ENCODE peak calls at places on chromosomes 6 and 20, in seven cellular contexts. K, H, N, Z, X, G and P are unnamed samples.

GRCh38 chr6:149840345-149841075 is 23.6 kb downstream of the LRP11 start:
- DNase-seq in X (peak), H (peak), Z (peak), N (peak), K (no peak), G (peak), P (no peak)

GRCh38 chr20:50027611-50028105 is 44.9 kb downstream of the SNAI1 start:
- DNase-seq in Z (no peak), X (no peak), G (no peak), K (peak), H (no peak), N (no peak), P (peak)

GRCh38 chr20:44747166-44748004 is 1.7 kb downstream of the KCNK15 start:
- DNase-seq in X (peak), G (peak), Z (peak), N (peak), H (peak), K (no peak), P (no peak)

GRCh38 chr6:145814501-145815350 is at the start of gene FBXO30:
- DNase-seq in K (peak), N (peak), X (peak), H (peak), G (peak), Z (peak), P (no peak)

GRCh38 chr20:63322923-63323253 is 29.9 kb downstream of the COL20A1 start:
- DNase-seq in N (no peak), Z (no peak), X (no peak), K (no peak), H (no peak), G (no peak), P (no peak)

GRCh38 chr20:40770564-40771307 is 81.7 kb upstream of the MAFB start:
- DNase-seq in N (no peak), Z (no peak), K (no peak), G (no peak), X (peak), H (no peak), P (no peak)

GRCh38 chr20:2775139-2775538 is 25.3 kb downstream of the CPXM1 start:
- DNase-seq in G (no peak), X (no peak), K (no peak), N (no peak), H (no peak), Z (no peak), P (no peak)

GRCh38 chr20:38139919-38140753 is 24.9 kb downstream of the TGM2 start:
- DNase-seq in X (no peak), Z (peak), K (no peak), N (no peak), G (no peak), H (no peak), P (no peak)

GRCh38 chr6:125790403-125791150 is at the start of gene NCOA7:
- DNase-seq in K (no peak), N (peak), Z (peak), H (peak), X (peak), G (peak), P (no peak)

GRCh38 chr6:106253194-106253593 is 72.4 kb downstream of the ATG5 start:
- DNase-seq in X (no peak), Z (no peak), G (no peak), H (no peak), N (no peak), K (peak), P (no peak)

GRCh38 chr20:2706688-2707352 is 14.2 kb downstream of the EBF4 start:
- DNase-seq in K (no peak), Z (no peak), H (no peak), N (no peak), G (no peak), X (no peak), P (no peak)

GRCh38 chr6:63764318-63764916 is 128.8 kb downstream of the PHF3 start:
- DNase-seq in K (no peak), H (no peak), G (no peak), N (peak), Z (no peak), X (peak), P (no peak)

GRCh38 chr20:856361-856775 is 22.9 kb downstream of the FAM110A start:
- DNase-seq in N (no peak), G (no peak), X (no peak), H (peak), K (peak), Z (no peak), P (peak)

GRCh38 chr20:22503577-22503976 is 80.8 kb downstream of the FOXA2 start:
- DNase-seq in K (no peak), G (no peak), X (no peak), N (no peak), Z (no peak), H (no peak), P (no peak)

GRCh38 chr20:17868700-17869231 is 99.8 kb downstream of the SNX5 start:
- DNase-seq in X (no peak), Z (no peak), K (no peak), N (no peak), G (no peak), H (no peak), P (no peak)

GRCh38 chr6:148021715-148022114 is 320.9 kb upstream of the SASH1 start:
- DNase-seq in H (no peak), K (no peak), X (no peak), Z (no peak), N (peak), G (no peak), P (no peak)